ENCODE peak calls at places on chromosomes 13 and 19, in six cellular contexts. Z is stimulated activated CD8-positive, alpha-beta memory T cell treated with anti-CD3 and anti-CD28 coated beads, Interleukin-7, amount 100 ng/mL, for 48 hours; I is SHP77; O is C1 segment of cervical spinal cord; T is stimulated activated naive CD4-positive, alpha-beta T cell; U is effector memory CD4-positive, alpha-beta T cell. X is an unnamed sample.

GRCh38 chr19:47032171-47032811 is 12.7 kb downstream of the NPAS1 start:
- DNase-seq in Z (peak; percentile 39), I (peak; percentile 54), O (no peak), T (peak; percentile 36), U (peak; percentile 41), X (no peak)

GRCh38 chr19:37361994-37362393 is 8.9 kb upstream of the ZNF527 start:
- DNase-seq in Z (no peak), I (no peak), O (no peak), T (no peak), U (no peak), X (no peak)

GRCh38 chr13:57353831-57354230 is 186.8 kb downstream of the PRR20E start:
- DNase-seq in Z (no peak), I (no peak), O (no peak), T (no peak), U (no peak), X (no peak)

GRCh38 chr19:42052241-42052863 is 17.7 kb downstream of the GRIK5 start:
- DNase-seq in Z (no peak), I (no peak), O (no peak), T (no peak), U (no peak), X (no peak)

GRCh38 chr13:44974056-44974798 is 15.0 kb downstream of the NUFIP1 start:
- DNase-seq in Z (no peak), I (no peak), O (no peak), T (no peak), U (no peak), X (no peak)

GRCh38 chr13:53408847-53409568 is 380.4 kb downstream of the OLFM4 start:
- DNase-seq in Z (no peak), I (no peak), O (no peak), T (no peak), U (no peak), X (no peak)

GRCh38 chr13:44249439-44249838 is 124.2 kb upstream of the SERP2 start:
- DNase-seq in Z (no peak), I (no peak), O (no peak), T (no peak), U (no peak), X (no peak)

GRCh38 chr13:106230450-106230849 is 305.0 kb downstream of the EFNB2 start:
- DNase-seq in Z (no peak), I (no peak), O (no peak), T (no peak), U (no peak), X (no peak)

GRCh38 chr19:501646-502045 is 5.4 kb downstream of the MADCAM1 start:
- DNase-seq in Z (no peak), I (no peak), O (no peak), T (no peak), U (no peak), X (no peak)

GRCh38 chr13:50549221-50549942 is 294.1 kb downstream of the DLEU7 start:
- DNase-seq in Z (no peak), I (no peak), O (no peak), T (no peak), U (no peak), X (no peak)

GRCh38 chr13:39037410-39037879 is 444 bp downstream of the PROSER1 start:
- DNase-seq in Z (peak; percentile 7), I (peak; percentile 49), O (no peak), T (peak; percentile 25), U (no peak), X (no peak)